ENCODE peak calls at places on chromosomes 7 and 10, in nine cellular contexts. One of them, this sample, is unnamed.

GRCh38 chr7:51235593-51236313 is 80.9 kb downstream of the COBL start:
- DNase-seq in SK-N-SH: no peak
- DNase-seq in OCI-LY7: no peak
- DNase-seq in neural progenitor cell: no peak
- DNase-seq in MM.1S: no peak
- DNase-seq in PC-3: no peak
- DNase-seq in HCT116: no peak
- DNase-seq in hepatocyte: no peak
- DNase-seq in GM23248: no peak
- DNase-seq in this sample: no peak

GRCh38 chr10:35480150-35480549 is 125.0 kb upstream of the GJD4 start:
- DNase-seq in SK-N-SH: no peak
- DNase-seq in hepatocyte: no peak
- DNase-seq in HCT116: no peak
- DNase-seq in GM23248: no peak
- DNase-seq in PC-3: peak; percentile 44
- DNase-seq in MM.1S: no peak
- DNase-seq in neural progenitor cell: peak; percentile 33
- DNase-seq in OCI-LY7: no peak
- DNase-seq in this sample: peak; percentile 57

GRCh38 chr7:155852426-155853301 is 40.4 kb upstream of the SHH start:
- DNase-seq in MM.1S: no peak
- DNase-seq in SK-N-SH: no peak
- DNase-seq in PC-3: no peak
- DNase-seq in neural progenitor cell: no peak
- DNase-seq in hepatocyte: no peak
- DNase-seq in HCT116: no peak
- DNase-seq in GM23248: no peak
- DNase-seq in OCI-LY7: no peak
- DNase-seq in this sample: no peak

GRCh38 chr10:70832852-70833542 is 17.2 kb downstream of the SGPL1 start:
- DNase-seq in hepatocyte: no peak
- DNase-seq in HCT116: no peak
- DNase-seq in SK-N-SH: no peak
- DNase-seq in neural progenitor cell: no peak
- DNase-seq in PC-3: peak; percentile 97
- DNase-seq in MM.1S: no peak
- DNase-seq in GM23248: peak; percentile 95
- DNase-seq in OCI-LY7: no peak
- DNase-seq in this sample: no peak

GRCh38 chr10:92839191-92840085 is 8.9 kb upstream of the EXOC6 start:
- DNase-seq in GM23248: peak; percentile 41
- DNase-seq in HCT116: no peak
- DNase-seq in neural progenitor cell: peak; percentile 70
- DNase-seq in SK-N-SH: peak; percentile 63
- DNase-seq in PC-3: no peak
- DNase-seq in MM.1S: peak; percentile 38
- DNase-seq in OCI-LY7: peak; percentile 59
- DNase-seq in hepatocyte: peak; percentile 27
- DNase-seq in this sample: peak; percentile 90

GRCh38 chr10:3889961-3890522 is 105.0 kb upstream of the KLF6 start:
- DNase-seq in hepatocyte: peak; percentile 44
- DNase-seq in HCT116: peak; percentile 94
- DNase-seq in SK-N-SH: no peak
- DNase-seq in OCI-LY7: no peak
- DNase-seq in GM23248: peak; percentile 68
- DNase-seq in neural progenitor cell: no peak
- DNase-seq in PC-3: peak; percentile 58
- DNase-seq in MM.1S: no peak
- DNase-seq in this sample: peak; percentile 39

GRCh38 chr7:112254166-112254565 is 47.7 kb downstream of the ZNF277 start:
- DNase-seq in SK-N-SH: no peak
- DNase-seq in MM.1S: no peak
- DNase-seq in PC-3: peak; percentile 29
- DNase-seq in OCI-LY7: no peak
- DNase-seq in neural progenitor cell: no peak
- DNase-seq in hepatocyte: no peak
- DNase-seq in HCT116: no peak
- DNase-seq in GM23248: no peak
- DNase-seq in this sample: no peak

GRCh38 chr7:90320801-90321494 is at the start of gene FAM237B:
- DNase-seq in GM23248: peak; percentile 68
- DNase-seq in HCT116: no peak
- DNase-seq in SK-N-SH: peak; percentile 84
- DNase-seq in PC-3: no peak
- DNase-seq in neural progenitor cell: peak; percentile 64
- DNase-seq in OCI-LY7: no peak
- DNase-seq in MM.1S: no peak
- DNase-seq in hepatocyte: peak; percentile 24
- DNase-seq in this sample: peak; percentile 56

GRCh38 chr7:38632411-38632810 is 1.2 kb upstream of the AMPH start:
- DNase-seq in GM23248: no peak
- DNase-seq in PC-3: no peak
- DNase-seq in HCT116: no peak
- DNase-seq in MM.1S: peak; percentile 23
- DNase-seq in neural progenitor cell: no peak
- DNase-seq in OCI-LY7: no peak
- DNase-seq in SK-N-SH: no peak
- DNase-seq in hepatocyte: no peak
- DNase-seq in this sample: peak; percentile 24

GRCh38 chr7:2353650-2354172 is 916 bp upstream of the EIF3B start:
- DNase-seq in MM.1S: peak; percentile 94
- DNase-seq in GM23248: peak; percentile 95
- DNase-seq in HCT116: peak; percentile 83
- DNase-seq in OCI-LY7: peak; percentile 94
- DNase-seq in SK-N-SH: peak; percentile 99
- DNase-seq in PC-3: peak; percentile 81
- DNase-seq in hepatocyte: peak; percentile 94
- DNase-seq in neural progenitor cell: peak; percentile 93
- DNase-seq in this sample: peak; percentile 89

DNA sequence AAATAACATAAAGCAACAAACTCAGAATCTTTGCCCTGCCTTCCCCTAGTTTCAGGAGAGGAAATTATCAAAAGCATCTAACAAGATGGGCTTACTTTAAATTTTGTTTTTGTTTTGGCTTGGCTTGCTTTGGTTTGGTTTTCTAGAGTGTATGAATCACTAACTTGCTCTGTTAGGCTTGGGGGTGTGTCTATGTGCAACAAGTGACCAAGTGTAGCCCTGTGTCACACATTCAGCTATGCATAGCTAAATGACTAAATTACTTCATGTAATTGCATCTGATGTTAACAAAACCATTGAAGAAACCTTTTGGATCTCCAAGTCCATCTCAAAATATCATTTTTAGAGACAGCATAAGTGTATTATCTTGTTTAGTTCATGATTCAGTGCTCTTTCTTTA is 251.0 kb downstream of the TFEC start:
- DNase-seq in PC-3: no peak
- DNase-seq in MM.1S: no peak
- DNase-seq in GM23248: peak; percentile 58
- DNase-seq in SK-N-SH: no peak
- DNase-seq in HCT116: no peak
- DNase-seq in hepatocyte: no peak
- DNase-seq in neural progenitor cell: no peak
- DNase-seq in OCI-LY7: no peak
- DNase-seq in this sample: no peak
- TF ChIP-seq EZH2phosphoT487 in PC-3: no peak
- TF ChIP-seq EZH2phosphoT487 in MM.1S: no peak
- TF ChIP-seq EZH2phosphoT487 in GM23248: no peak
- TF ChIP-seq EZH2phosphoT487 in SK-N-SH: no peak
- TF ChIP-seq EZH2phosphoT487 in HCT116: no peak
- TF ChIP-seq EZH2phosphoT487 in hepatocyte: no peak
- TF ChIP-seq EZH2phosphoT487 in neural progenitor cell: no peak
- TF ChIP-seq EZH2phosphoT487 in OCI-LY7: no peak
- TF ChIP-seq EZH2phosphoT487 in this sample: no peak

DNA sequence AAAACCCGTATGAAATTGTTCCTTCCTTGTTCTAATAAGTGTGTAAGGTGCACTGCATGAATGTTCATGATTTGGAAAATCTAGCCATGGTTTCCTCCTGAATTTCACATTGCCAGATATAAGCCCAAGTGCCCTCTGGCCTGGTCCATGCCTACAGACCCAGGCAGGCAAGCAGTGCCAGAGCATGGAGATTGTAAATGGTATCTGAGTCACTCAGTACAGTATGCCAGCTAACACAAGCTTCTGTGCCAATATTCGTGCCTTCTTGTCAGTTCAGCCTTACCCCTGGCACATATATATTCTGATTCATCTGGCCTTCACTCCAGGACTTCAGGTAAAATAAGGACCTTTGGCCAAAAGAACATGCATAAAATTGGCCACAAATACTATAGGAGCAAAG is 38.4 kb upstream of the PDE1C start:
- DNase-seq in HCT116: no peak
- DNase-seq in hepatocyte: no peak
- DNase-seq in neural progenitor cell: no peak
- DNase-seq in OCI-LY7: no peak
- DNase-seq in MM.1S: no peak
- DNase-seq in SK-N-SH: no peak
- DNase-seq in PC-3: peak; percentile 97
- DNase-seq in GM23248: peak; percentile 22
- DNase-seq in this sample: no peak
- TF ChIP-seq EZH2phosphoT487 in HCT116: no peak
- TF ChIP-seq EZH2phosphoT487 in hepatocyte: no peak
- TF ChIP-seq EZH2phosphoT487 in neural progenitor cell: no peak
- TF ChIP-seq EZH2phosphoT487 in OCI-LY7: no peak
- TF ChIP-seq EZH2phosphoT487 in MM.1S: no peak
- TF ChIP-seq EZH2phosphoT487 in SK-N-SH: no peak
- TF ChIP-seq EZH2phosphoT487 in PC-3: no peak
- TF ChIP-seq EZH2phosphoT487 in GM23248: no peak
- TF ChIP-seq EZH2phosphoT487 in this sample: no peak

GRCh38 chr7:151693140-151693539 is 173.4 kb upstream of the RHEB start:
- DNase-seq in OCI-LY7: no peak
- DNase-seq in GM23248: no peak
- DNase-seq in PC-3: no peak
- DNase-seq in HCT116: no peak
- DNase-seq in hepatocyte: no peak
- DNase-seq in neural progenitor cell: no peak
- DNase-seq in SK-N-SH: no peak
- DNase-seq in MM.1S: no peak
- DNase-seq in this sample: no peak

GRCh38 chr7:151696738-151697514 is 177.2 kb upstream of the RHEB start:
- DNase-seq in SK-N-SH: peak; percentile 73
- DNase-seq in hepatocyte: peak; percentile 91
- DNase-seq in OCI-LY7: no peak
- DNase-seq in MM.1S: no peak
- DNase-seq in GM23248: no peak
- DNase-seq in HCT116: no peak
- DNase-seq in PC-3: peak; percentile 70
- DNase-seq in neural progenitor cell: peak; percentile 47
- DNase-seq in this sample: peak; percentile 58

GRCh38 chr7:151694441-151694827 is 174.7 kb upstream of the RHEB start:
- DNase-seq in MM.1S: no peak
- DNase-seq in hepatocyte: no peak
- DNase-seq in SK-N-SH: no peak
- DNase-seq in PC-3: no peak
- DNase-seq in OCI-LY7: no peak
- DNase-seq in neural progenitor cell: no peak
- DNase-seq in HCT116: no peak
- DNase-seq in GM23248: no peak
- DNase-seq in this sample: no peak

GRCh38 chr7:151695856-151696555 is 176.3 kb upstream of the RHEB start:
- DNase-seq in GM23248: no peak
- DNase-seq in neural progenitor cell: peak; percentile 20
- DNase-seq in PC-3: no peak
- DNase-seq in OCI-LY7: no peak
- DNase-seq in HCT116: no peak
- DNase-seq in hepatocyte: no peak
- DNase-seq in MM.1S: no peak
- DNase-seq in SK-N-SH: no peak
- DNase-seq in this sample: no peak

GRCh38 chr7:151694828-151695580 is 175.3 kb upstream of the RHEB start:
- DNase-seq in HCT116: no peak
- DNase-seq in GM23248: peak; percentile 20
- DNase-seq in OCI-LY7: no peak
- DNase-seq in PC-3: peak; percentile 74
- DNase-seq in hepatocyte: peak; percentile 77
- DNase-seq in SK-N-SH: peak; percentile 68
- DNase-seq in neural progenitor cell: no peak
- DNase-seq in MM.1S: no peak
- DNase-seq in this sample: no peak
- TF ChIP-seq EZH2phosphoT487 in HCT116: no peak
- TF ChIP-seq EZH2phosphoT487 in GM23248: no peak
- TF ChIP-seq EZH2phosphoT487 in OCI-LY7: no peak
- TF ChIP-seq EZH2phosphoT487 in PC-3: no peak
- TF ChIP-seq EZH2phosphoT487 in hepatocyte: no peak
- TF ChIP-seq EZH2phosphoT487 in SK-N-SH: no peak
- TF ChIP-seq EZH2phosphoT487 in neural progenitor cell: no peak
- TF ChIP-seq EZH2phosphoT487 in MM.1S: no peak
- TF ChIP-seq EZH2phosphoT487 in this sample: no peak

GRCh38 chr10:5958077-5958476 is 19.3 kb downstream of the IL15RA start:
- DNase-seq in MM.1S: no peak
- DNase-seq in HCT116: no peak
- DNase-seq in GM23248: peak; percentile 32
- DNase-seq in SK-N-SH: no peak
- DNase-seq in OCI-LY7: no peak
- DNase-seq in PC-3: no peak
- DNase-seq in hepatocyte: no peak
- DNase-seq in neural progenitor cell: no peak
- DNase-seq in this sample: no peak

GRCh38 chr10:5960070-5960972 is 17.0 kb downstream of the IL15RA start:
- DNase-seq in GM23248: peak; percentile 21
- DNase-seq in OCI-LY7: no peak
- DNase-seq in MM.1S: no peak
- DNase-seq in SK-N-SH: no peak
- DNase-seq in neural progenitor cell: no peak
- DNase-seq in hepatocyte: no peak
- DNase-seq in HCT116: no peak
- DNase-seq in PC-3: no peak
- DNase-seq in this sample: no peak

GRCh38 chr10:5959116-5959515 is 18.2 kb downstream of the IL15RA start:
- DNase-seq in hepatocyte: no peak
- DNase-seq in neural progenitor cell: no peak
- DNase-seq in PC-3: peak; percentile 48
- DNase-seq in HCT116: no peak
- DNase-seq in SK-N-SH: no peak
- DNase-seq in MM.1S: no peak
- DNase-seq in GM23248: no peak
- DNase-seq in OCI-LY7: no peak
- DNase-seq in this sample: no peak

GRCh38 chr10:5958680-5959079 is 18.7 kb downstream of the IL15RA start:
- DNase-seq in HCT116: no peak
- DNase-seq in PC-3: peak; percentile 64
- DNase-seq in GM23248: no peak
- DNase-seq in SK-N-SH: no peak
- DNase-seq in neural progenitor cell: no peak
- DNase-seq in hepatocyte: no peak
- DNase-seq in MM.1S: no peak
- DNase-seq in OCI-LY7: no peak
- DNase-seq in this sample: no peak

DNA sequence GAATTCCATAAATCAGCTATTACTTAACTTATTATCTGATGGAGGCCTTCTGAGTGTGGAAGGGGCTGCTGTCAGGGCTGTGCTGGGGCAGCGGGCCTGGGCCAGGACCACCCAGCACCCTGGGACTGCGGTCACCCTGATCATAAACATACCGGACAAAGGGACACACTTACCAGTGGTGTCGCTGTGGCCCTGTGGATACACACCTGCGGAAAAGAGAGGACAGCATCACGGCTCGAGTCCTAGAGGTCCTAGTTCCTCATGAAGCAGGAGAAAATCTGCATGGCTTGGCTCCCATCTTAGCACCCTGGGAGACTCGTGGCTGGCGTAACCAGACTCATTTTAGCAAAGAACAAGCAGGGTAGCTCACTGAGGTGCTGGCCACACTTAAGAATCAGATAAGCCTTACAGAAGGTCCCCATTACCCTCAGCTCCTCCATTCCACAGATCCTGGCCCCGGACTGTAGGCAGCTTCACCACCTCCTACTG is 17.7 kb downstream of the IL15RA start:
- DNase-seq in PC-3: no peak
- DNase-seq in OCI-LY7: no peak
- DNase-seq in MM.1S: no peak
- DNase-seq in SK-N-SH: no peak
- DNase-seq in hepatocyte: no peak
- DNase-seq in GM23248: no peak
- DNase-seq in neural progenitor cell: no peak
- DNase-seq in HCT116: no peak
- DNase-seq in this sample: no peak
- TF ChIP-seq EZH2phosphoT487 in PC-3: no peak
- TF ChIP-seq EZH2phosphoT487 in OCI-LY7: no peak
- TF ChIP-seq EZH2phosphoT487 in MM.1S: no peak
- TF ChIP-seq EZH2phosphoT487 in SK-N-SH: no peak
- TF ChIP-seq EZH2phosphoT487 in hepatocyte: no peak
- TF ChIP-seq EZH2phosphoT487 in GM23248: no peak
- TF ChIP-seq EZH2phosphoT487 in neural progenitor cell: no peak
- TF ChIP-seq EZH2phosphoT487 in HCT116: no peak
- TF ChIP-seq EZH2phosphoT487 in this sample: no peak